ENCODE peak calls at places on chromosomes 5 and 9, in four cellular contexts. S is HepG2, A is H1, Z is GM12878. N is an unnamed sample.
A peak's percentile ranks its signal among the peaks of the same experiment; 100 is the strongest.

GRCh38 chr9:129023036-129023907 is 4.9 kb downstream of the SH3GLB2 start:
- DNase-seq in A (no peak), S (no peak), Z (no peak), N (peak; percentile 71)

GRCh38 chr5:157888814-157889532 is 30.0 kb upstream of the CLINT1 start:
- DNase-seq in Z (no peak), A (no peak), S (no peak), N (no peak)

GRCh38 chr9:83955985-83956287 is 24.1 kb downstream of the HNRNPK start:
- DNase-seq in S (peak; percentile 36), A (no peak), Z (no peak), N (no peak)

GRCh38 chr5:126675338-126675737 is 74.6 kb downstream of the PHAX start:
- DNase-seq in Z (no peak), A (no peak), S (no peak), N (no peak)

GRCh38 chr5:172133359-172134029 is 54.5 kb downstream of the STK10 start:
- DNase-seq in A (no peak), S (no peak), Z (no peak), N (no peak)

GRCh38 chr5:57950616-57951228 is 468.1 kb upstream of the ACTBL2 start:
- DNase-seq in Z (no peak), S (no peak), A (peak; percentile 9), N (no peak)

GRCh38 chr5:1523480-1523792 is 324 bp downstream of the LPCAT1 start:
- DNase-seq in A (no peak), Z (no peak), S (no peak), N (peak; percentile 83)

GRCh38 chr9:87497604-87498045 is at the start of gene DAPK1:
- DNase-seq in A (no peak), S (peak; percentile 55), Z (no peak), N (peak; percentile 95)

GRCh38 chr9:107750741-107751521 is 261.4 kb upstream of the KLF4 start:
- DNase-seq in Z (no peak), S (peak; percentile 13), A (no peak), N (no peak)

GRCh38 chr5:162240734-162241133 is 173.2 kb downstream of the GABRG2 start:
- DNase-seq in Z (no peak), S (no peak), A (no peak), N (no peak)

GRCh38 chr5:123119334-123119986 is 30.4 kb downstream of the PRDM6 start:
- DNase-seq in S (peak; percentile 17), A (peak; percentile 69), Z (no peak), N (no peak)
- TF ChIP-seq GABPA in S (no peak), A (no peak), Z (no peak), N (no peak)

DNA sequence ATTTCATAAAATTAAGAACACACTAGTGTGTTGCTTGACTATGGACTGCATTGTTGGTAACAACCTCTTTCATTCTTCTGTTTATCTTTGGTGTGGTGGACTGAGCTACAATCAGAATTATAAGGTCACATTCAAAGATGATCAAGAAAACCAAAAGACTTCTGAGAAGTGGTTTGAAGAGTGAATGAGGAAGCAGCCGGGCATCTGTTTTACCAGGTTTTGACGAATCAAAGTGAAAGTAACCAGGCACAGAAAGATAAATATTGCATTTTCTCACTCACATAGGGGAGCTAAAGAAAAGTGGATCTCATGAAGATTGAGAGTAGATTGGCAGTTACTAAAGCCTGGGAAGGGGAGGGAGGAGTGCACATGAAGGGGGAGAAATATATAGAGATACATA is 589.1 kb downstream of the ZNF608 start:
- DNase-seq in S (no peak), Z (peak; percentile 4), A (no peak), N (no peak)
- TF ChIP-seq TCF12 in S (no peak), Z (no peak), A (no peak), N (no peak)

DNA sequence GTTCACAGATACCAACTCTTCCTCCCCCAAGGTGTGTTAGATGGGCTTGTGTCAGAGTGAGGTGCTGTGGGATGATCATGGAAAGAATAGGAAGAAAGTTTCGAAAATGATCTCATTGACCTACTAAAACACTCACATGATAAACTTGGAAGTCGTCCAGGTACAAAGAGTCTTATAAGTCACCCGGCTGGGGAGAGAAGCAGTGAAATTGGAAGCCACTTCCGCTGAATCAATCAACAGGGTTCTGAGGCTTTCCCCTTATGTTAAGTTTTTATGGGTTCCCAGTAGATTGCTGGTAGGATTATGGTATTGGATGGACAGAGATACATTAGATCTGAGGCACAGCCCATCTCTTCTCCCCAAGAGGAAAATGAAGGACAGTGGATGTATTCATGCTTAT is 218.8 kb upstream of the MSX2 start:
- DNase-seq in A (no peak), Z (no peak), S (no peak), N (no peak)
- TF ChIP-seq GABPA in A (no peak), Z (no peak), S (no peak), N (no peak)

GRCh38 chr5:173629628-173630027 is 13.2 kb upstream of the BOD1 start:
- DNase-seq in Z (no peak), S (no peak), A (peak; percentile 34), N (peak; percentile 56)

GRCh38 chr5:173626501-173626812 is 10.0 kb upstream of the BOD1 start:
- DNase-seq in Z (no peak), S (no peak), A (no peak), N (no peak)

GRCh38 chr5:173627271-173627670 is 10.8 kb upstream of the BOD1 start:
- DNase-seq in A (no peak), S (no peak), Z (no peak), N (no peak)

GRCh38 chr5:173627860-173628392 is 11.5 kb upstream of the BOD1 start:
- DNase-seq in S (no peak), Z (no peak), A (peak; percentile 27), N (no peak)

DNA sequence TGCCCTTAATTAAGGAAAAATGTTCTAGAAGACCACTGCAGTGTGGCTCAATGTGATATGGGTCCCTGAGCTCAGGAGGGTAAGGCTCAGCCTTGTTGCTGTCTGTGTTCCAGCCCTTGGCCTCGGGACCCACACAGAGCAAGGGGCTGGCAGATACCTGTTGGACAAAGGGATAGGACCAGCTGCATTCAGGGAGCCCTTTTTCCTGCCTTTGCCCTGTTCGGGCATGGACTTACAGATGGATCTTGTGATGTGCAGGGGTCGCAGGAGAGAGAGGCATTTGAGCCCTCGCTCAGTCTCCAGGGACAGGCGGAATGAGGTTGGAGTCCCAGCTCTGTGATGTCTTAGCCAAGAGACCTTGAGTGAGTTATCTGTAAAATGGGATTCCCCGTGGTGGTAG is 12.1 kb upstream of the BOD1 start:
- DNase-seq in A (no peak), S (no peak), Z (no peak), N (no peak)
- TF ChIP-seq TCF12 in A (no peak), S (no peak), Z (no peak), N (no peak)

GRCh38 chr9:134492281-134492691 is 149.3 kb upstream of the COL5A1 start:
- DNase-seq in A (no peak), S (no peak), Z (no peak), N (peak; percentile 90)
- TF ChIP-seq GABPA in A (no peak), S (no peak), Z (no peak), N (no peak)

N was measured in SK-N-SH.